ENCODE peak calls at places on chromosomes 12 and 14, in ten cellular contexts. I is H54, Z is SW480, W is sciatic nerve, U is astrocyte of the cerebellum, Q is A549, B is T follicular helper cell, E is iris pigment epithelial cell, V is ELR, P is ACHN. H is an unnamed sample.

GRCh38 chr12:46103691-46104090 is 113.3 kb upstream of the SCAF11 start:
- DNase-seq in I (no peak), Z (no peak), W (no peak), U (no peak), Q (no peak), B (no peak), E (no peak), V (no peak), P (no peak), H (no peak)

GRCh38 chr14:92607251-92607650 is 93.7 kb downstream of the RIN3 start:
- DNase-seq in I (no peak), Z (no peak), W (no peak), U (no peak), Q (no peak), B (no peak), E (no peak), V (no peak), P (no peak), H (no peak)

GRCh38 chr14:36238666-36239363 is 62.3 kb upstream of the PTCSC3 start:
- DNase-seq in I (peak), Z (peak), W (no peak), U (no peak), Q (no peak), B (no peak), E (peak), V (peak), P (no peak), H (no peak)

GRCh38 chr12:132583736-132584135 is 26.6 kb downstream of the LRCOL1 start:
- DNase-seq in I (no peak), Z (no peak), W (no peak), U (no peak), Q (no peak), B (no peak), E (peak), V (no peak), P (no peak), H (no peak)

GRCh38 chr12:89299951-89300350 is 52.4 kb downstream of the DUSP6 start:
- DNase-seq in I (no peak), Z (no peak), W (no peak), U (no peak), Q (no peak), B (no peak), E (no peak), V (no peak), P (no peak), H (no peak)

GRCh38 chr12:121397521-121397920 is 2.4 kb upstream of the RNF34 start:
- DNase-seq in I (no peak), Z (no peak), W (no peak), U (no peak), Q (no peak), B (no peak), E (no peak), V (no peak), P (no peak), H (no peak)

GRCh38 chr12:108121353-108121752 is 7.7 kb upstream of the WSCD2 start:
- DNase-seq in I (no peak), Z (no peak), W (no peak), U (no peak), Q (no peak), B (no peak), E (no peak), V (no peak), P (no peak), H (no peak)

GRCh38 chr12:48002179-48002601 is 2.1 kb downstream of the COL2A1 start:
- DNase-seq in I (no peak), Z (peak), W (no peak), U (no peak), Q (no peak), B (no peak), E (no peak), V (peak), P (no peak), H (no peak)

GRCh38 chr14:34851395-34851794 is 23.8 kb downstream of the BAZ1A start:
- DNase-seq in I (no peak), Z (no peak), W (no peak), U (no peak), Q (peak), B (no peak), E (peak), V (peak), P (no peak), H (no peak)

H was measured in T-helper 2 cell.